ENCODE peak calls at places on chromosomes 11 and 22, in four cellular contexts. J, E, K and Y are unnamed samples.

GRCh38 chr11:77087723-77088225 is 14.9 kb upstream of the OMP start:
- DNase-seq in E (no peak), J (no peak), K (peak), Y (no peak)

GRCh38 chr11:6566704-6567370 is 36.6 kb downstream of the RRP8 start:
- DNase-seq in E (no peak), J (no peak), K (no peak), Y (no peak)

GRCh38 chr11:87870081-87870480 is 305.2 kb downstream of the RAB38 start:
- DNase-seq in J (peak), E (no peak), K (no peak), Y (no peak)

GRCh38 chr22:42299586-42300285 is 29.3 kb upstream of the TCF20 start:
- DNase-seq in E (peak), K (no peak), J (no peak), Y (no peak)

GRCh38 chr11:2089536-2090165 is 49.5 kb downstream of the IGF2 start:
- DNase-seq in K (no peak), J (peak), E (no peak), Y (no peak)

GRCh38 chr11:797300-798092 is 585 bp downstream of the SLC25A22 start:
- DNase-seq in J (peak), K (peak), E (peak), Y (peak)

GRCh38 chr11:6402061-6402470 is 11.8 kb downstream of the SMPD1 start:
- DNase-seq in E (peak), K (no peak), J (no peak), Y (no peak)

GRCh38 chr11:63915961-63916836 is 765 bp downstream of the RCOR2 start:
- DNase-seq in J (no peak), K (peak), E (peak), Y (peak)

GRCh38 chr22:43980579-43980978 is 25.3 kb downstream of the SAMM50 start:
- DNase-seq in K (no peak), E (no peak), J (no peak), Y (no peak)

GRCh38 chr22:44919691-44920090 is 90.1 kb downstream of the PHF21B start:
- DNase-seq in K (peak), E (no peak), J (no peak), Y (no peak)

GRCh38 chr11:57751676-57752253 is at the start of gene BTBD18:
- DNase-seq in J (peak), K (no peak), E (no peak), Y (no peak)

GRCh38 chr11:69126286-69126685 is 29.4 kb upstream of the SMIM38 start:
- DNase-seq in J (no peak), K (peak), E (no peak), Y (no peak)

GRCh38 chr11:61707574-61707973 is 27.4 kb downstream of the DAGLA start:
- DNase-seq in J (no peak), K (no peak), E (no peak), Y (no peak)

GRCh38 chr11:66956689-66957290 is 1.4 kb downstream of the PC start:
- DNase-seq in J (peak), E (no peak), K (no peak), Y (no peak)
- TF ChIP-seq CTCF in J (no peak), E (no peak), K (no peak), Y (no peak)

GRCh38 chr22:21731503-21731902 is 4.1 kb downstream of the YPEL1 start:
- DNase-seq in E (no peak), J (no peak), K (no peak), Y (no peak)

GRCh38 chr22:21727768-21728167 is 7.8 kb downstream of the YPEL1 start:
- DNase-seq in E (no peak), K (no peak), J (no peak), Y (no peak)

GRCh38 chr22:21728270-21728669 is 7.3 kb downstream of the YPEL1 start:
- DNase-seq in K (no peak), E (no peak), J (no peak), Y (no peak)

GRCh38 chr22:21727159-21727558 is 8.4 kb downstream of the YPEL1 start:
- DNase-seq in E (no peak), J (no peak), K (no peak), Y (no peak)

DNA sequence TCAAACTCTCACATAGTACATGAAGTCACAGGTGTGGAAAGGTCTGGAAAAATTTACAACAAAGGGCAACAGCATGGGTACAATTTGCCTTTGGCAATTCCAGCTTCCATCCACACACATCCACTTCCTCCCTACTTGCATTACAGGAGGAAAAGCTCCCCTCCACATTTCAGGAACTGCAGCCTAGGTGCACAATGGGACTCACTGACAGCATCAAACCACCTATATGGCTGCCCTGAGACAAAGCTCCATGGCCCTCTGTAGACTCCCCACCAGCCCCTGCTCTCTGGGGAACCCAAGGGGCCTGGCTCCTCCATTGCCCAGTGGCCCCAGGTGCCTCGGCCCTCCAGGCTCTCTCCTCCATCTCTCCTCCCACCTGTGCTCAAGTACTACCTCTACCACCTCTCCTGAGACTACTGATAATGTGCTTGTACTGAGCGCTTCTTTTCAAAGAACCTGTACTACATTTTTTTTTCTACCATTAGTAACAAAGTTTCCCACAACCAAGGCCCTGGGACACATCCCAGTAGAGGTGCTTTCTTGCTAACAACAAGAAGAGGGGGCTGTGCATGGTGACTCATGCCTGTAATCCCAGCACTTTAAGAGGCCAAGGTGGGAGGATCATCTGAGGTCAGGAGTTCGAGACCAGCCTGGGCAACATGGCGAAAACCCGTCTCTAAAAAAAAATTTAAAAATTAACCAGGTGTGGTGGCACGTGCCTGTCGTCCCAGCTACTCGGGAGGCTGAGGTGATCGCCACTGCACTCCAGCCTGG is 4.9 kb downstream of the YPEL1 start:
- DNase-seq in J (no peak), K (no peak), E (no peak), Y (no peak)
- TF ChIP-seq CTCF in J (no peak), K (no peak), E (no peak), Y (no peak)

GRCh38 chr11:93741094-93741881 is at the start of the genes C11orf54 and TAF1D:
- DNase-seq in E (peak), J (peak), K (peak), Y (peak)
- TF ChIP-seq CTCF in E (peak), J (no peak), K (peak), Y (no peak)

GRCh38 chr11:129695543-129696308 is 119.9 kb upstream of the TMEM45B start:
- DNase-seq in K (peak), E (peak), J (peak), Y (peak)

GRCh38 chr11:129694966-129695365 is 120.7 kb upstream of the TMEM45B start:
- DNase-seq in J (peak), E (no peak), K (no peak), Y (no peak)

GRCh38 chr11:129691154-129691553 is 124.5 kb upstream of the TMEM45B start:
- DNase-seq in J (no peak), E (no peak), K (no peak), Y (no peak)

GRCh38 chr11:129696309-129696989 is 119.2 kb upstream of the TMEM45B start:
- DNase-seq in K (no peak), J (no peak), E (no peak), Y (no peak)

GRCh38 chr11:129694538-129694937 is 121.1 kb upstream of the TMEM45B start:
- DNase-seq in E (no peak), J (no peak), K (no peak), Y (no peak)
- TF ChIP-seq CTCF in E (no peak), J (no peak), K (no peak), Y (no peak)

GRCh38 chr11:70651036-70651435 is 252.7 kb downstream of the CTTN start:
- DNase-seq in K (no peak), J (no peak), E (no peak), Y (no peak)
- TF ChIP-seq CTCF in K (no peak), J (no peak), E (no peak), Y (no peak)

GRCh38 chr22:33710326-33710725 is 209.9 kb downstream of the LARGE1 start:
- DNase-seq in J (no peak), E (no peak), K (no peak), Y (no peak)

GRCh38 chr22:33717694-33718396 is 202.4 kb downstream of the LARGE1 start:
- DNase-seq in K (no peak), E (no peak), J (no peak), Y (no peak)

GRCh38 chr22:33715626-33716025 is 204.7 kb downstream of the LARGE1 start:
- DNase-seq in J (no peak), E (no peak), K (no peak), Y (no peak)

GRCh38 chr22:33720166-33720878 is 200.0 kb downstream of the LARGE1 start:
- DNase-seq in J (no peak), K (no peak), E (no peak), Y (no peak)

GRCh38 chr22:33715221-33715620 is 205.1 kb downstream of the LARGE1 start:
- DNase-seq in E (no peak), K (no peak), J (no peak), Y (no peak)
- TF ChIP-seq CTCF in E (no peak), K (no peak), J (no peak), Y (no peak)

GRCh38 chr11:45890886-45891550 is 5.6 kb downstream of the MAPK8IP1 start:
- DNase-seq in J (no peak), K (peak), E (no peak), Y (no peak)
- TF ChIP-seq CTCF in J (no peak), K (no peak), E (no peak), Y (no peak)

DNA sequence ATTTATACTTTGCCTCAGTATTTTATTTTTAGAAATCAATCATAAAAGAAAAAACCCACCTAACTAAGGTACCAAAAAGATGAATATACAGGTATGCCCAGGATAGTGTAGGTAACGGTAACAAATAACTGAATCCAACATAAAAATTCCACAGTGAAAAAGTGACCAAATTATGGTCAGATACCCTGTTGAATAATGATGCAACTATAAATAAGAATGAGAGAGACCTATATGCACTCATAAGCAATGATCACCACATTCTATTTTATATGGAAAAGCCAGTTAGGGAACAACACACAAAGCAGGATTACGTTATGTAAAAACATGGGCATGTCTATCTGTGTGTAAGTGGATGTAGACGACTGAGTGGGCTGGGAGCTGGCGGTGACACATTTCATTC is 7.0 kb upstream of the ZNF74 start:
- DNase-seq in K (no peak), E (no peak), J (no peak), Y (no peak)
- TF ChIP-seq CTCF in K (no peak), E (no peak), J (no peak), Y (no peak)

GRCh38 chr11:7657306-7658025 is 15.8 kb downstream of the CYB5R2 start:
- DNase-seq in K (no peak), J (peak), E (no peak), Y (no peak)
- TF ChIP-seq CTCF in K (peak), J (peak), E (peak), Y (no peak)

DNA sequence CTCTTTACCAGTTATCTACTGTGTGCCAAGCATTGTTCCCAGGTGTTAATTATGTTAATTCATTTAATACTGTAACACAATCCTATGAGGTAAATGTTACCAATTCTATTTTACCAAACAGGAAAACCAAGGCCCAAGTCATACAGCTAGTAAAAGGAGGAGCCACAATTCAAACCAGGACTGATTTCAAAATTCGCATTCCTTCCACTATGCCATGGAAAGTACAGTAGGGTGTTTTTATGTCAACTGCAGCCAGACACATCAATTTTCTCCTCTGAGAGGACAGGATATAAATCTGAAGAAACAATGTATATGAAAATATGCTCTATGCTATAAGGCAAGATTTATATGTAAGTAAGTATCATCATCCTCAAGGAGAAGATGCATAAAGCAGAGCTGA is 104.3 kb downstream of the RPL27A start:
- DNase-seq in E (no peak), K (no peak), J (no peak), Y (no peak)
- TF ChIP-seq CTCF in E (peak), K (no peak), J (no peak), Y (no peak)